ENCODE peak calls at places on chromosomes 1 and 21, in nine cellular contexts. G is neural crest cell, Q is activated B cell treated with CpG ODN at 0.5 μM for 24 hours, C is ovary, R is kidney, O is upper lobe of left lung, I is astrocyte of the cerebellum, S is endothelial cell, F is GM12878. P is an unnamed sample.
A peak's percentile ranks its signal among the peaks of the same experiment; 100 is the strongest.

GRCh38 chr1:224615861-224616760 is at the start of gene CNIH3:
- DNase-seq in G (peak; percentile 31), Q (no peak), C (no peak), R (peak; percentile 79), O (no peak), I (peak; percentile 68), S (peak; percentile 53), F (no peak), P (no peak)

GRCh38 chr1:43354936-43355335 is 3.8 kb upstream of the CDC20 start:
- DNase-seq in G (no peak), Q (no peak), C (no peak), R (no peak), O (no peak), I (no peak), S (no peak), F (no peak), P (no peak)

GRCh38 chr1:86714561-86715244 is 10.3 kb downstream of the SH3GLB1 start:
- DNase-seq in G (no peak), Q (no peak), C (no peak), R (no peak), O (no peak), I (no peak), S (no peak), F (no peak), P (no peak)

GRCh38 chr1:109918077-109918606 is 7.5 kb downstream of the CSF1 start:
- DNase-seq in G (no peak), Q (no peak), C (no peak), R (no peak), O (no peak), I (no peak), S (no peak), F (no peak), P (no peak)

GRCh38 chr1:77589231-77589630 is 93.2 kb downstream of the ZZZ3 start:
- DNase-seq in G (no peak), Q (no peak), C (no peak), R (no peak), O (no peak), I (no peak), S (no peak), F (no peak), P (no peak)

GRCh38 chr1:89781494-89782126 is 39.2 kb upstream of the LRRC8D start:
- DNase-seq in G (no peak), Q (no peak), C (no peak), R (no peak), O (no peak), I (no peak), S (no peak), F (peak; percentile 81), P (no peak)

GRCh38 chr1:48552420-48552819 is 80.4 kb upstream of the SPATA6 start:
- DNase-seq in G (no peak), Q (no peak), C (no peak), R (no peak), O (no peak), I (no peak), S (no peak), F (no peak), P (no peak)

GRCh38 chr1:231847612-231848390 is 221.2 kb downstream of the DISC1 start:
- DNase-seq in G (no peak), Q (no peak), C (no peak), R (no peak), O (no peak), I (no peak), S (no peak), F (no peak), P (no peak)

GRCh38 chr1:85445906-85446305 is 19.1 kb downstream of the DDAH1 start:
- DNase-seq in G (no peak), Q (no peak), C (no peak), R (no peak), O (no peak), I (no peak), S (no peak), F (no peak), P (no peak)

GRCh38 chr1:172325562-172325961 is 94.9 kb upstream of the C1orf105 start:
- DNase-seq in G (no peak), Q (no peak), C (no peak), R (no peak), O (no peak), I (no peak), S (no peak), F (no peak), P (no peak)

GRCh38 chr1:221394011-221394544 is 347.8 kb downstream of the DUSP10 start:
- DNase-seq in G (no peak), Q (no peak), C (no peak), R (no peak), O (no peak), I (peak; percentile 97), S (no peak), F (no peak), P (peak; percentile 76)

GRCh38 chr1:171597203-171597602 is 24.8 kb upstream of the MYOCOS start:
- DNase-seq in G (no peak), Q (no peak), C (no peak), R (no peak), O (no peak), I (no peak), S (no peak), F (no peak), P (no peak)

GRCh38 chr1:65679773-65680172 is 112.9 kb upstream of the PDE4B start:
- DNase-seq in G (no peak), Q (no peak), C (no peak), R (no peak), O (no peak), I (no peak), S (no peak), F (no peak), P (no peak)

GRCh38 chr1:242629396-242629795 is 104.9 kb upstream of the PLD5 start:
- DNase-seq in G (no peak), Q (no peak), C (no peak), R (no peak), O (no peak), I (no peak), S (no peak), F (no peak), P (no peak)

GRCh38 chr21:15058718-15059316 is 6.0 kb downstream of the NRIP1 start:
- DNase-seq in G (no peak), Q (no peak), C (no peak), R (no peak), O (no peak), I (no peak), S (no peak), F (no peak), P (peak; percentile 46)

GRCh38 chr1:93087532-93087931 is 8.4 kb downstream of the MTF2 start:
- DNase-seq in G (no peak), Q (no peak), C (no peak), R (no peak), O (no peak), I (no peak), S (no peak), F (no peak), P (no peak)

GRCh38 chr1:81232505-81232904 is 568.2 kb upstream of the ADGRL2 start:
- DNase-seq in G (no peak), Q (no peak), C (no peak), R (no peak), O (no peak), I (no peak), S (no peak), F (no peak), P (peak; percentile 14)

GRCh38 chr1:190464686-190465085 is 13.0 kb downstream of the BRINP3 start:
- DNase-seq in G (no peak), Q (no peak), C (no peak), R (no peak), O (no peak), I (no peak), S (no peak), F (no peak), P (no peak)

GRCh38 chr1:99264201-99265021 is at the start of gene PLPPR4:
- DNase-seq in G (peak; percentile 57), Q (no peak), C (no peak), R (peak; percentile 71), O (no peak), I (no peak), S (peak; percentile 61), F (no peak), P (peak; percentile 17)

GRCh38 chr1:241533375-241534115 is 1.4 kb downstream of the KMO start:
- DNase-seq in G (no peak), Q (no peak), C (no peak), R (no peak), O (no peak), I (no peak), S (no peak), F (no peak), P (no peak)

GRCh38 chr1:90133133-90133532 is 138.2 kb downstream of the ZNF326 start:
- DNase-seq in G (peak; percentile 29), Q (no peak), C (no peak), R (no peak), O (peak; percentile 23), I (peak; percentile 24), S (peak; percentile 37), F (no peak), P (no peak)

GRCh38 chr1:59738591-59739015 is 76.1 kb upstream of the HOOK1 start:
- DNase-seq in G (no peak), Q (no peak), C (no peak), R (no peak), O (no peak), I (peak; percentile 90), S (no peak), F (no peak), P (no peak)

GRCh38 chr1:21321963-21322680 is 31.9 kb upstream of the ECE1 start:
- DNase-seq in G (no peak), Q (no peak), C (no peak), R (no peak), O (no peak), I (no peak), S (no peak), F (no peak), P (no peak)

GRCh38 chr1:161787355-161787754 is 21.2 kb downstream of the ATF6 start:
- DNase-seq in G (no peak), Q (no peak), C (no peak), R (no peak), O (no peak), I (no peak), S (no peak), F (no peak), P (no peak)
- TF ChIP-seq CTCF in G (no peak), Q (no peak), C (no peak), R (no peak), O (no peak), I (peak; percentile 48), S (no peak), F (no peak), P (peak; percentile 7)

GRCh38 chr1:240294566-240294965 is 202.9 kb downstream of the FMN2 start:
- DNase-seq in G (no peak), Q (no peak), C (no peak), R (no peak), O (no peak), I (no peak), S (no peak), F (no peak), P (no peak)
- TF ChIP-seq CTCF in G (no peak), Q (no peak), C (no peak), R (no peak), O (no peak), I (peak; percentile 27), S (no peak), F (no peak), P (no peak)

GRCh38 chr1:37922767-37923550 is 23.9 kb downstream of the INPP5B start:
- DNase-seq in G (no peak), Q (peak; percentile 41), C (no peak), R (no peak), O (peak; percentile 37), I (no peak), S (no peak), F (peak; percentile 89), P (no peak)
- TF ChIP-seq CTCF in G (no peak), Q (no peak), C (no peak), R (no peak), O (no peak), I (no peak), S (no peak), F (no peak), P (no peak)

GRCh38 chr1:35454616-35455015 is 102.6 kb downstream of the KIAA0319L start:
- DNase-seq in G (no peak), Q (no peak), C (no peak), R (no peak), O (no peak), I (no peak), S (no peak), F (no peak), P (no peak)
- TF ChIP-seq CTCF in G (no peak), Q (no peak), C (no peak), R (no peak), O (no peak), I (peak; percentile 23), S (no peak), F (no peak), P (peak; percentile 41)